ENCODE peak calls at places on chromosomes 2 and 18, in six cellular contexts. L, P, K, X, N and F are unnamed samples.

GRCh38 chr2:170457742-170458141 is 257.4 kb upstream of the SP5 start:
- DNase-seq in L (no peak), P (no peak), K (no peak), X (no peak), N (no peak), F (no peak)

GRCh38 chr2:99880148-99880983 is 262.0 kb downstream of the AFF3 start:
- DNase-seq in L (no peak), P (no peak), K (no peak), X (no peak), N (no peak), F (no peak)

GRCh38 chr2:8534729-8535397 is 147.0 kb upstream of the ID2 start:
- DNase-seq in L (peak; percentile 31), P (no peak), K (peak; percentile 48), X (no peak), N (no peak), F (no peak)

GRCh38 chr2:48558436-48558835 is 28.5 kb downstream of the STON1 start:
- DNase-seq in L (no peak), P (no peak), K (no peak), X (no peak), N (no peak), F (no peak)

GRCh38 chr18:159037-159652 is 788 bp downstream of the USP14 start:
- DNase-seq in L (no peak), P (no peak), K (peak; percentile 33), X (peak; percentile 41), N (no peak), F (no peak)

GRCh38 chr2:77629529-77629928 is 107.4 kb upstream of the LRRTM4 start:
- DNase-seq in L (no peak), P (no peak), K (peak; percentile 45), X (no peak), N (no peak), F (no peak)

GRCh38 chr2:99101697-99102096 is 39.8 kb upstream of the C2orf15 start:
- DNase-seq in L (no peak), P (no peak), K (peak; percentile 32), X (no peak), N (no peak), F (no peak)

GRCh38 chr18:61735564-61736102 is 157.2 kb downstream of the RNF152 start:
- DNase-seq in L (no peak), P (no peak), K (no peak), X (no peak), N (no peak), F (no peak)

GRCh38 chr2:136381722-136382633 is 264.0 kb upstream of the CXCR4 start:
- DNase-seq in L (no peak), P (peak; percentile 85), K (no peak), X (peak; percentile 24), N (no peak), F (no peak)

GRCh38 chr2:181850914-181851560 is 40.5 kb upstream of the ITPRID2 start:
- DNase-seq in L (no peak), P (no peak), K (no peak), X (no peak), N (no peak), F (no peak)

GRCh38 chr2:231642631-231643493 is 50.2 kb downstream of the TEX44 start:
- DNase-seq in L (peak; percentile 48), P (peak; percentile 63), K (peak; percentile 39), X (no peak), N (peak; percentile 99), F (no peak)

GRCh38 chr18:14945984-14946383 is 198.0 kb downstream of the ANKRD30B start:
- DNase-seq in L (no peak), P (no peak), K (no peak), X (no peak), N (no peak), F (no peak)

GRCh38 chr18:69400976-69401474 is 337 bp downstream of the DOK6 start:
- DNase-seq in L (no peak), P (no peak), K (no peak), X (peak; percentile 62), N (no peak), F (no peak)

GRCh38 chr2:232385660-232386489 is 7.3 kb downstream of the ALPP start:
- DNase-seq in L (no peak), P (no peak), K (no peak), X (no peak), N (peak; percentile 33), F (no peak)

GRCh38 chr2:216151313-216152030 is 42.3 kb downstream of the XRCC5 start:
- DNase-seq in L (no peak), P (no peak), K (no peak), X (no peak), N (no peak), F (no peak)

GRCh38 chr2:202529389-202529788 is 105.4 kb upstream of the FAM117B start:
- DNase-seq in L (no peak), P (no peak), K (no peak), X (no peak), N (no peak), F (no peak)

GRCh38 chr2:220034356-220035121 is 407.1 kb downstream of the SLC4A3 start:
- DNase-seq in L (no peak), P (no peak), K (no peak), X (no peak), N (no peak), F (no peak)

GRCh38 chr2:218230882-218231281 is 13.9 kb downstream of the ARPC2 start:
- DNase-seq in L (peak; percentile 19), P (no peak), K (peak; percentile 70), X (no peak), N (no peak), F (no peak)

GRCh38 chr2:61016392-61017002 is 1.0 kb upstream of the PEX13 start:
- DNase-seq in L (no peak), P (no peak), K (peak; percentile 46), X (no peak), N (no peak), F (no peak)

GRCh38 chr2:6872412-6872811 is 5.2 kb upstream of the RSAD2 start:
- DNase-seq in L (no peak), P (peak; percentile 12), K (no peak), X (no peak), N (no peak), F (no peak)

GRCh38 chr2:160425394-160425793 is 68.2 kb downstream of the RBMS1 start:
- DNase-seq in L (no peak), P (no peak), K (no peak), X (no peak), N (no peak), F (no peak)

GRCh38 chr2:46749042-46749461 is 166.6 kb downstream of the MCFD2 start:
- DNase-seq in L (peak; percentile 25), P (no peak), K (peak; percentile 73), X (no peak), N (no peak), F (no peak)

GRCh38 chr2:146931109-146931508 is 913.7 kb upstream of the ACVR2A start:
- DNase-seq in L (no peak), P (no peak), K (no peak), X (no peak), N (no peak), F (no peak)

GRCh38 chr2:135875491-135876065 is 665 bp downstream of the MCM6 start:
- DNase-seq in L (peak; percentile 42), P (no peak), K (no peak), X (peak; percentile 70), N (no peak), F (no peak)

GRCh38 chr2:133653116-133653515 is 84.9 kb upstream of the NCKAP5 start:
- DNase-seq in L (no peak), P (no peak), K (no peak), X (no peak), N (no peak), F (no peak)

GRCh38 chr18:23580677-23581367 is 5.5 kb downstream of the NPC1 start:
- DNase-seq in L (no peak), P (no peak), K (no peak), X (no peak), N (no peak), F (no peak)

GRCh38 chr2:119360423-119360966 is 6.1 kb downstream of the C2orf76 start:
- DNase-seq in L (no peak), P (no peak), K (no peak), X (no peak), N (no peak), F (no peak)
- H3K4me1 ChIP-seq in L (no peaks in the 10 kb centered on the region), P (peaks cover 22% of the 10 kb centered on the region), K (peaks cover 19% of the 10 kb centered on the region), X (peaks cover 2% of the 10 kb centered on the region), N (peaks cover 3% of the 10 kb centered on the region), F (peaks cover 3% of the 10 kb centered on the region)

GRCh38 chr2:71423817-71424420 is 29.4 kb upstream of the DYSF start:
- DNase-seq in L (no peak), P (no peak), K (no peak), X (no peak), N (no peak), F (no peak)
- TF ChIP-seq ZNF274 in L (no peak), P (no peak), K (no peak), X (no peak), N (no peak), F (no peak)

DNA sequence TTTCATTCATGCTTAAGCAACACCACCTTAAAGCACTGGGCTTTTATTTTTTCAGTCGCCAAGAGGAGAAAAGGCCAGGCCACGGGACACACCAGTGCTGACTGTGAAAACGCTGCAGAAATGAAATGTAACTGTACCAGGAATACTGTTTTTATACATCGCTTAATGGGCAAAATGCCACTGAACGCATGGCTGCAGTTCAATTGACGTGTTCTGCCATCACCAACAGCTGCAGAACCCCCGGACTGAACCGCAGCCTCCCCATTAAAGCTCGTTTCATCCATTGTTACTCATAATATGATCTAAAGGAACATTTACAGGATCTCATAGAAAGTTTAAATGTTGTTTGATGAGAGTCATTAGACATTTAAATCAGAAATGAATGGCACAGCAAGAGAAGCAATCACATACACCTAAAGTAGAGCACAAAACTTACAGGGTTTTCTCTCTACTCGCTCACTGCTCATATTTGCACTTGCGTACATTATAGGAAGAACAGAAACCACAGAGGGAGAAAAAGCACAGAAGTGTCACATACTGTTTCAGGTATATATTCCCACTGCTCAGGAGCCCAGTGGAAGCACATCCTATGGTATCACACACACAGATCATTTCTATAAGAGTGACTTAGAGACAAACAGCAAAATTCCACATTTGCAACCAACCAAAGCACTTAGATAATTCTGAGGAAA is 35.3 kb downstream of the TCF4 start:
- DNase-seq in L (no peak), P (no peak), K (no peak), X (no peak), N (no peak), F (no peak)
- H3K4me1 ChIP-seq in L (peaks cover 7% of the 10 kb centered on the region), P (no peaks in the 10 kb centered on the region), K (no peaks in the 10 kb centered on the region), X (peaks cover 5% of the 10 kb centered on the region), N (no peaks in the 10 kb centered on the region), F (no peaks in the 10 kb centered on the region)

GRCh38 chr2:173947131-173947530 is 18.0 kb downstream of the SP3 start:
- DNase-seq in L (no peak), P (no peak), K (no peak), X (no peak), N (no peak), F (no peak)
- TF ChIP-seq ZNF274 in L (no peak), P (no peak), K (no peak), X (no peak), N (no peak), F (no peak)